ENCODE peak calls at places on chromosomes 12 and 14, in four cellular contexts. One of them, this sample, is unnamed.

GRCh38 chr12:78887008-78887407 is 22.4 kb downstream of the SYT1 start:
- DNase-seq in gastrocnemius medialis: no peak
- DNase-seq in IMR-90: peak; percentile 80
- DNase-seq in heart left ventricle: no peak
- DNase-seq in this sample: no peak

GRCh38 chr14:23750357-23750756 is 114.2 kb downstream of the DHRS2 start:
- DNase-seq in gastrocnemius medialis: no peak
- DNase-seq in IMR-90: no peak
- DNase-seq in heart left ventricle: no peak
- DNase-seq in this sample: no peak

GRCh38 chr14:91378945-91379932 is 38.4 kb downstream of the CCDC88C start:
- DNase-seq in gastrocnemius medialis: no peak
- DNase-seq in IMR-90: no peak
- DNase-seq in heart left ventricle: no peak
- DNase-seq in this sample: no peak

GRCh38 chr14:60002819-60003492 is 83.0 kb downstream of the LRRC9 start:
- DNase-seq in gastrocnemius medialis: peak; percentile 92
- DNase-seq in IMR-90: no peak
- DNase-seq in heart left ventricle: peak; percentile 86
- DNase-seq in this sample: no peak

GRCh38 chr12:78703820-78704525 is 160.6 kb upstream of the SYT1 start:
- DNase-seq in gastrocnemius medialis: no peak
- DNase-seq in IMR-90: peak; percentile 91
- DNase-seq in heart left ventricle: no peak
- DNase-seq in this sample: no peak

GRCh38 chr12:130501821-130502220 is 164.1 kb downstream of the PIWIL1 start:
- DNase-seq in gastrocnemius medialis: no peak
- DNase-seq in IMR-90: no peak
- DNase-seq in heart left ventricle: no peak
- DNase-seq in this sample: no peak

GRCh38 chr14:37865719-37866549 is 270.5 kb downstream of the TTC6 start:
- DNase-seq in gastrocnemius medialis: no peak
- DNase-seq in IMR-90: no peak
- DNase-seq in heart left ventricle: no peak
- DNase-seq in this sample: no peak

GRCh38 chr12:34401659-34402227 is 379.4 kb downstream of the ALG10 start:
- DNase-seq in gastrocnemius medialis: peak; percentile 3
- DNase-seq in IMR-90: no peak
- DNase-seq in heart left ventricle: peak; percentile 2
- DNase-seq in this sample: no peak

GRCh38 chr12:75720807-75721206 is 209.4 kb upstream of the KRR1 start:
- DNase-seq in gastrocnemius medialis: no peak
- DNase-seq in IMR-90: no peak
- DNase-seq in heart left ventricle: no peak
- DNase-seq in this sample: no peak

GRCh38 chr12:65959452-65959851 is 135.2 kb downstream of the HMGA2 start:
- DNase-seq in gastrocnemius medialis: no peak
- DNase-seq in IMR-90: no peak
- DNase-seq in heart left ventricle: no peak
- DNase-seq in this sample: no peak
- H3K4me1 ChIP-seq in gastrocnemius medialis: no peaks in the 10 kb centered on the region
- H3K4me1 ChIP-seq in IMR-90: peaks cover 17% of the 10 kb centered on the region
- H3K4me1 ChIP-seq in heart left ventricle: no peaks in the 10 kb centered on the region
- H3K4me1 ChIP-seq in this sample: peaks cover 21% of the 10 kb centered on the region

DNA sequence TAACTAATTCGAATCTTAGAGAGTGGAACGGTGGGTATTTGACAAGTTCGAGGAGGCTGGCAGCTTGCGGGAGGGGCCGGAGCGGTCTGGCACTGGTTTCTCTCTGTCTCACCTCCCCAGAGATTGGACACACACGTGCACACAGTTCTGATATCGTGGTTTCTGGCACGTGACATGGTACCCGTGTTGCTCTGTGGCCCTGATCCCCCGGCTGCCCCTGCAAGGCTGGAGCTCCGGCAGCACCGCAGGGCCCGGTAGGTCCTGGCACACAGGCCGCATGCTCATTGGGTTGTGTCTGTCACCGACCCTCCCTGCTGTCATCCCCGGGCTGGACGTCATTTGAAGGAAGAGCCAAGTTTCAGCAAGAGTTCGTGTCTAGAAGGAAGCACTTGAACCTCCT is 82.7 kb downstream of the PPP2R5C start:
- DNase-seq in gastrocnemius medialis: no peak
- DNase-seq in IMR-90: no peak
- DNase-seq in heart left ventricle: peak; percentile 63
- DNase-seq in this sample: no peak
- H3K4me1 ChIP-seq in gastrocnemius medialis: no peaks in the 10 kb centered on the region
- H3K4me1 ChIP-seq in IMR-90: no peaks in the 10 kb centered on the region
- H3K4me1 ChIP-seq in heart left ventricle: peaks cover 3% of the 10 kb centered on the region
- H3K4me1 ChIP-seq in this sample: peaks cover 6% of the 10 kb centered on the region

GRCh38 chr12:105554856-105555255 is 224.4 kb downstream of the C12orf75 start:
- DNase-seq in gastrocnemius medialis: no peak
- DNase-seq in IMR-90: no peak
- DNase-seq in heart left ventricle: no peak
- DNase-seq in this sample: peak; percentile 6
- H3K4me1 ChIP-seq in gastrocnemius medialis: no peaks in the 10 kb centered on the region
- H3K4me1 ChIP-seq in IMR-90: no peaks in the 10 kb centered on the region
- H3K4me1 ChIP-seq in heart left ventricle: no peaks in the 10 kb centered on the region
- H3K4me1 ChIP-seq in this sample: peaks cover 18% of the 10 kb centered on the region

DNA sequence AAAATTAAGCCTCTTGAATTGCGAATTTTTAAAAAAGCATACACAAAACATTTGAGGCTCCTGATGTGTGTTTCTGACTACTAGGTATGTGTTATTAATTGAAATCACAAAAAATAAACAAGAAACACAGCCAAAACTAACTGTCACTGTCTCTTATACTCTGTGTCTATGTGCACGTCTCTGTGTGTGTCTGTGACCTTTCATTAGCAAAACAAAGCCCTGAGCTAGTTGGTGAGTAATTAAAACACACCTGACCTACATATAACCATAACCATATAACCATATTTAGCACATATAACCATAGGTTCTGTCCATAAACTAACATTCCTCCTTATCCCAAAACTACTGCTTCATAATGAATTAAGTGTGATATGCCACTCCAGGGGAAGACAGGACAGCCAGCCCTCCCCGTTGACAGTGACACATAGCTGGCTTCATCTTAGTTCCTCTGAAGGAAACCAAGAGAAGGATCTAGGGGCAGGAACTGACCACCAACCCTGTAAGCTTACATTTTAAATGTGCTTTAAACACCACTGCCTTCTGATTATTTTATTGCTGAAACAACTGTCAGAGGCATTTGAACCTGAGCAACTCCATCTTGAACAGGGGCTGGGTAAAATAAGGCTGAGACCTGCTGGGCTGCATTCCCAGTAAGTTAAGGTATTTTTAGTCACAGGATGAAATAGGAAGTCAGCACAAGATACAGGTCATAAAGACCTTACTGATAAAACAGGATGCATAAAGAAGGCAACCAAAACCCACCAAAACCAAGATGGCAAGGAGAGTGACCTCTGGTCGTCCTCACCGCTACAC is 106.7 kb downstream of the PPP2R5E start:
- DNase-seq in gastrocnemius medialis: no peak
- DNase-seq in IMR-90: no peak
- DNase-seq in heart left ventricle: no peak
- DNase-seq in this sample: no peak
- H3K4me1 ChIP-seq in gastrocnemius medialis: peaks cover 76% of the 10 kb centered on the region
- H3K4me1 ChIP-seq in IMR-90: peaks cover 10% of the 10 kb centered on the region
- H3K4me1 ChIP-seq in heart left ventricle: peaks cover 24% of the 10 kb centered on the region
- H3K4me1 ChIP-seq in this sample: peaks cover 17% of the 10 kb centered on the region

GRCh38 chr12:92434607-92435025 is 268.2 kb upstream of the PLEKHG7 start:
- DNase-seq in gastrocnemius medialis: no peak
- DNase-seq in IMR-90: no peak
- DNase-seq in heart left ventricle: no peak
- DNase-seq in this sample: no peak

GRCh38 chr12:92432724-92433281 is 270.0 kb upstream of the PLEKHG7 start:
- DNase-seq in gastrocnemius medialis: no peak
- DNase-seq in IMR-90: no peak
- DNase-seq in heart left ventricle: no peak
- DNase-seq in this sample: no peak

GRCh38 chr12:92436847-92437246 is 265.9 kb upstream of the PLEKHG7 start:
- DNase-seq in gastrocnemius medialis: no peak
- DNase-seq in IMR-90: no peak
- DNase-seq in heart left ventricle: no peak
- DNase-seq in this sample: no peak

GRCh38 chr12:92426346-92426745 is 276.4 kb upstream of the PLEKHG7 start:
- DNase-seq in gastrocnemius medialis: no peak
- DNase-seq in IMR-90: no peak
- DNase-seq in heart left ventricle: no peak
- DNase-seq in this sample: no peak

DNA sequence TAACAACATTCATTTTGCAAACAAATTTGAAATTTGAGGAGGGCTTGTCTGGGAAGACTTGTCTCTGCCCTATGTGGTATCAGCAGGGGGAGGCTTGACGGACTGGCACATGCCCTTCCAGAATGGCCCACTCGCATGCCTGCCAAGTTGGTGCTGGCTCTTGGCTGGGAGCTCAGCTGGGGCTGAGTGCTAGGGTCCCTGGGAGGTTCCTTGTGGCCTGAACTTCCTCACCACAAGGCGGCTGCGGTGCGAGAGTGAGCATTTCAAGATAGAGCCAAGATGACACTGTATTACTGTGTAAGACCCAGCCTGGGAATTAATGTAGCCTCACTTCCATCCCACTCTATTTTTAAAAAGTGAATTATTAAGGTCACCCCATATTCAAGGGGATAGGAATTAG is 271.6 kb upstream of the PLEKHG7 start:
- DNase-seq in gastrocnemius medialis: no peak
- DNase-seq in IMR-90: no peak
- DNase-seq in heart left ventricle: no peak
- DNase-seq in this sample: peak; percentile 10
- H3K4me1 ChIP-seq in gastrocnemius medialis: no peaks in the 10 kb centered on the region
- H3K4me1 ChIP-seq in IMR-90: no peaks in the 10 kb centered on the region
- H3K4me1 ChIP-seq in heart left ventricle: no peaks in the 10 kb centered on the region
- H3K4me1 ChIP-seq in this sample: no peaks in the 10 kb centered on the region

GRCh38 chr12:6222009-6222702 is 22.0 kb downstream of the CD9 start:
- DNase-seq in gastrocnemius medialis: no peak
- DNase-seq in IMR-90: no peak
- DNase-seq in heart left ventricle: no peak
- DNase-seq in this sample: no peak
- H3K4me1 ChIP-seq in gastrocnemius medialis: peaks cover 44% of the 10 kb centered on the region
- H3K4me1 ChIP-seq in IMR-90: peaks cover 6% of the 10 kb centered on the region
- H3K4me1 ChIP-seq in heart left ventricle: peaks cover 37% of the 10 kb centered on the region
- H3K4me1 ChIP-seq in this sample: no peaks in the 10 kb centered on the region

DNA sequence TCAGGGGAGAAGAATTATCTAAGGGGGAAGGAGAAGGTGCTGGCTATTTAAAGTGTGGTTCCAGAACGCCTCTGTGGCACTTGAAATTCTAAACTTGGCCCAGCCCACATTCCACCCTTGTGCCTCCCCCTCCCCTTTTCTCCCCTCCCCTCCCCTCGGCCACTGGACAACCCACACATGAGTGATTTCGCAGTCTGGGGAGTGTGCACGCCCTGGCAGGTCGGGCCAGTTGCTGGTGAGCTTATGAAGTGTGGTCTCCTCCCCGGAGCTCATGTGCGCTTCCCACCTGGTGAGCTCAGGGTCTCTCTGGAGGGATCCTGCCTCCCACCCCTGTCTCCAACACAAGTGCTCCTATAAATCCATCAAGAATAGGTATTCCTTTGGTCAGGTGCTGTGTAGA is at the start of gene SLC6A13:
- DNase-seq in gastrocnemius medialis: no peak
- DNase-seq in IMR-90: no peak
- DNase-seq in heart left ventricle: no peak
- DNase-seq in this sample: no peak
- H3K4me1 ChIP-seq in gastrocnemius medialis: no peaks in the 10 kb centered on the region
- H3K4me1 ChIP-seq in IMR-90: peaks cover 2% of the 10 kb centered on the region
- H3K4me1 ChIP-seq in heart left ventricle: no peaks in the 10 kb centered on the region
- H3K4me1 ChIP-seq in this sample: no peaks in the 10 kb centered on the region